ENCODE peak calls at places on chromosomes 7 and 10, in five cellular contexts. F, D, C, U and G are unnamed samples. For H3K9me3, the result is how much of the 10 kb centered on the place peaks cover.

GRCh38 chr10:73649876-73650536 is 5.8 kb downstream of the SYNPO2L start:
- DNase-seq in F (no peak), D (no peak), C (no peak), U (no peak), G (no peak)

GRCh38 chr10:87761892-87762291 is 56.1 kb downstream of the ATAD1 start:
- DNase-seq in F (no peak), D (no peak), C (no peak), U (no peak), G (no peak)

GRCh38 chr10:132886211-132887099 is 55.9 kb downstream of the CFAP46 start:
- DNase-seq in F (peak), D (peak), C (no peak), U (no peak), G (no peak)

GRCh38 chr10:9792181-9792580 is 1225.5 kb upstream of the CELF2 start:
- DNase-seq in F (no peak), D (no peak), C (no peak), U (no peak), G (no peak)

GRCh38 chr7:2209146-2209960 is 23.4 kb downstream of the MAD1L1 start:
- DNase-seq in F (peak), D (peak), C (peak), U (no peak), G (no peak)

GRCh38 chr7:45697576-45698136 is 123.5 kb downstream of the ADCY1 start:
- DNase-seq in F (no peak), D (no peak), C (no peak), U (peak), G (no peak)

GRCh38 chr10:6929157-6929830 is 349.2 kb upstream of the PRKCQ start:
- DNase-seq in F (peak), D (no peak), C (peak), U (no peak), G (no peak)

GRCh38 chr10:120455004-120455403 is 2.0 kb upstream of the PLPP4 start:
- DNase-seq in F (no peak), D (no peak), C (no peak), U (peak), G (no peak)

GRCh38 chr10:22573820-22574569 is 140.4 kb downstream of the PIP4K2A start:
- DNase-seq in F (peak), D (no peak), C (peak), U (no peak), G (no peak)

GRCh38 chr7:70240873-70241272 is 642.6 kb downstream of the AUTS2 start:
- DNase-seq in F (no peak), D (peak), C (no peak), U (no peak), G (no peak)

GRCh38 chr10:61612451-61612850 is 50.3 kb upstream of the CABCOCO1 start:
- DNase-seq in F (no peak), D (no peak), C (no peak), U (no peak), G (no peak)

GRCh38 chr10:14625210-14625621 is 149.5 kb downstream of the FAM107B start:
- DNase-seq in F (no peak), D (no peak), C (no peak), U (no peak), G (no peak)

GRCh38 chr7:137731436-137731835 is 115.3 kb downstream of the DGKI start:
- DNase-seq in F (no peak), D (no peak), C (no peak), U (no peak), G (no peak)

GRCh38 chr10:89086801-89087513 is 96.4 kb downstream of the FAS start:
- DNase-seq in F (peak), D (peak), C (peak), U (no peak), G (no peak)

GRCh38 chr7:157412491-157413180 is 75.8 kb downstream of the DNAJB6 start:
- DNase-seq in F (no peak), D (no peak), C (no peak), U (no peak), G (no peak)

GRCh38 chr7:157415486-157415885 is 78.7 kb downstream of the DNAJB6 start:
- DNase-seq in F (no peak), D (no peak), C (no peak), U (no peak), G (no peak)

GRCh38 chr7:157413881-157414701 is 77.3 kb downstream of the DNAJB6 start:
- DNase-seq in F (no peak), D (no peak), C (no peak), U (no peak), G (no peak)

GRCh38 chr7:157416011-157416410 is 79.2 kb downstream of the DNAJB6 start:
- DNase-seq in F (no peak), D (no peak), C (no peak), U (no peak), G (no peak)

GRCh38 chr7:157414702-157415096 is 77.9 kb downstream of the DNAJB6 start:
- DNase-seq in F (no peak), D (no peak), C (no peak), U (no peak), G (no peak)
- H3K4me3 ChIP-seq in F (no peak), D (no peak), C (no peak), U (no peak), G (no peak)

DNA sequence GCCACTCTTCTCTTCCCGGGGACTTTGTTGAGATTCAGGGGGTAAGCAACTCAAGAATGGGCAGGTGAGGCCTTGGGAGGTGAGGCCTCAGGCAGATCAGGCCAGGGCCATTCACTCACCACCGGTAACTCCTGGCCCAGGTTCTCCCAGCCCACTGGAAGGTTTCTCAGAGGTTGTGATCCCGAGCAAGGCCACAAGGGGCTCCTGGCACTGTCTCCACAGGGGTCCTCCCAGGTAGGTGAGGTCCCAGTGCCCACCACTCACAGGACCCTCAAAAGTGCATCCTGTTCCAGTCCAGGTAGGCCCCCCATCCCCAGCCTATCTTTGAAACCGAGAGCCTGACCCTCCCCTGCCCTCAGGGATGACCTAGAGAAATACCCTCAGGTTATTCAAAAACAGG is 236.1 kb downstream of the BUB3 start:
- DNase-seq in F (no peak), D (no peak), C (no peak), U (no peak), G (no peak)
- H3K9me3 ChIP-seq in F (under half), D (under half), C (under half), U (under half), G (under half)

DNA sequence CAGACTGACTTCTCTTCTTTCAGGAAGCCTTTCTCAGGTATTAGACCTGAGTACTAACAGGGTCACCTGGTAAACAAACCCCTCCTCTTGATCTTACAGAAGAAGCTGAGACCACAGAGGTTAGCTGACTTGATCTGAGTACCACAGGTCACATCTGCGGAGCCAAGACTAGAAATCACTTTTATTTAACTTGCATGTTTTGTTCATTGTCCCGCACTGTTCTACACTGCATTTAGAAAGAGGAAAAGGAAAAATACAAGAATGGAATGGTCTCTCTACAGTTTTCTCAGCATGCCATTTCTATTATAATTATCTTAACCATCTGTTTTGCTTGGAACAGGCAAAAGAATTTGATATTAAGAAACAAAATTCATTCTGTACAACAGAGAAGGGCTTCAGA is 245.6 kb upstream of the ETV1 start:
- DNase-seq in F (no peak), D (no peak), C (no peak), U (no peak), G (no peak)
- H3K4me3 ChIP-seq in F (no peak), D (no peak), C (no peak), U (no peak), G (no peak)

DNA sequence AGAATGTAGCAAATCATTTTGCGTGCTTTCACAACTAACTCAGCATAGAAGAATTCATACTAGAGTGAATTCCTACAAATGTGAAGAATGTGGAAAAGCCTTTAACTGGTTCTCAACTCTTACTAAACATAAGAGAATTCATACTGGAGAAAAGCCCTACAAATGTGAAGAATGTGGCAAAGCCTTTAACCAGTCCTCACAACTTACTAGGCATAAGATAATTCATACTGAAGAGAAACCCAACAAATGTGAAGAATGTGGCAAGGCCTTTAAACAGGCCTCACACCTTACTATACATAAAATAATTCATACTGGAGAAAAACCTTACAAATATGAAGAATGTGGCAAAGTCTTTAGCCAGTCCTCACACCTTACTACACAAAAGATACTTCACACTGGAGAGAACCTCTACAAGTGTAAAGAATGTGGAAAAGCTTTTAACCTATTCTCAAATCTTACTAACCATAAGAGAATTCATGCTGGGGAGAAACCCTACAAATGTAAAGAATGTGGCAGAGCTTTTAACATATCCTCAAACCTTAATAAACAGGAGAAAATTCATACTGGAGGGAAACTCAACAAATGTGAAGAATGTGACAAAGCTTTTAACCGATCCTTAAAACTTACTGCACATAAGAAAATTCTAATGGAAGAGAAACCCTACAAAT is 40.8 kb downstream of the ZNF107 start:
- DNase-seq in F (no peak), D (no peak), C (no peak), U (no peak), G (no peak)
- H3K9me3 ChIP-seq in F (half or more), D (half or more), C (half or more), U (half or more), G (under half)

GRCh38 chr7:27140108-27140842 is 3.2 kb downstream of the HOXA5 start:
- DNase-seq in F (no peak), D (no peak), C (no peak), U (no peak), G (no peak)
- H3K4me3 ChIP-seq in F (no peak), D (no peak), C (no peak), U (peak), G (no peak)